ENCODE peak calls at places on chromosome 5, in seven cellular contexts. E, R, G, B, Y, V and N are unnamed samples.

GRCh38 chr5:29134418-29134817 is 2059.1 kb upstream of the CDH6 start:
- DNase-seq in E (no peak), R (no peak), G (no peak), B (no peak), Y (no peak), V (no peak), N (no peak)

GRCh38 chr5:5800801-5801761 is 378.6 kb downstream of the ICE1 start:
- DNase-seq in E (no peak), R (no peak), G (no peak), B (no peak), Y (no peak), V (no peak), N (no peak)

GRCh38 chr5:174735498-174736350 is 11.3 kb downstream of the MSX2 start:
- DNase-seq in E (no peak), R (no peak), G (no peak), B (peak; percentile 4), Y (no peak), V (no peak), N (no peak)

GRCh38 chr5:142913728-142914338 is 143.7 kb downstream of the ARHGAP26 start:
- DNase-seq in E (no peak), R (no peak), G (no peak), B (peak; percentile 95), Y (no peak), V (no peak), N (no peak)

GRCh38 chr5:74394924-74395880 is 245.3 kb downstream of the ENC1 start:
- DNase-seq in E (no peak), R (no peak), G (peak; percentile 16), B (peak; percentile 97), Y (no peak), V (no peak), N (no peak)

GRCh38 chr5:116237917-116238502 is 153.2 kb downstream of the COMMD10 start:
- DNase-seq in E (no peak), R (peak; percentile 1), G (peak; percentile 1), B (peak; percentile 9), Y (no peak), V (no peak), N (no peak)

GRCh38 chr5:105554613-105555169 is 1992.1 kb upstream of the NUDT12 start:
- DNase-seq in E (no peak), R (no peak), G (peak; percentile 2), B (no peak), Y (no peak), V (no peak), N (no peak)

GRCh38 chr5:11906495-11906894 is 2.2 kb upstream of the CTNND2 start:
- DNase-seq in E (no peak), R (no peak), G (no peak), B (no peak), Y (no peak), V (no peak), N (no peak)

GRCh38 chr5:171494452-171495121 is 75.1 kb downstream of the FGF18 start:
- DNase-seq in E (peak; percentile 29), R (peak; percentile 93), G (peak; percentile 37), B (peak; percentile 21), Y (peak; percentile 84), V (peak; percentile 44), N (peak; percentile 66)

GRCh38 chr5:378301-378891 is 56.9 kb downstream of the AHRR start:
- DNase-seq in E (peak; percentile 2), R (no peak), G (peak; percentile 84), B (no peak), Y (no peak), V (no peak), N (no peak)

GRCh38 chr5:83988293-83988685 is 267.6 kb upstream of the HAPLN1 start:
- DNase-seq in E (no peak), R (no peak), G (no peak), B (no peak), Y (no peak), V (no peak), N (no peak)

GRCh38 chr5:6493681-6494454 is 45.2 kb downstream of the UBE2QL1 start:
- DNase-seq in E (no peak), R (no peak), G (no peak), B (no peak), Y (no peak), V (no peak), N (no peak)

GRCh38 chr5:68225188-68225910 is 9.8 kb downstream of the PIK3R1 start:
- DNase-seq in E (peak; percentile 69), R (peak; percentile 91), G (peak; percentile 75), B (peak; percentile 90), Y (no peak), V (peak; percentile 79), N (peak; percentile 70)
- H3K4me3 ChIP-seq in E (no peak overlapping the region), R (no peak overlapping the region), G (no peak overlapping the region), B (no peak overlapping the region), Y (no peak overlapping the region), V (no peak overlapping the region), N (no peak overlapping the region)

DNA sequence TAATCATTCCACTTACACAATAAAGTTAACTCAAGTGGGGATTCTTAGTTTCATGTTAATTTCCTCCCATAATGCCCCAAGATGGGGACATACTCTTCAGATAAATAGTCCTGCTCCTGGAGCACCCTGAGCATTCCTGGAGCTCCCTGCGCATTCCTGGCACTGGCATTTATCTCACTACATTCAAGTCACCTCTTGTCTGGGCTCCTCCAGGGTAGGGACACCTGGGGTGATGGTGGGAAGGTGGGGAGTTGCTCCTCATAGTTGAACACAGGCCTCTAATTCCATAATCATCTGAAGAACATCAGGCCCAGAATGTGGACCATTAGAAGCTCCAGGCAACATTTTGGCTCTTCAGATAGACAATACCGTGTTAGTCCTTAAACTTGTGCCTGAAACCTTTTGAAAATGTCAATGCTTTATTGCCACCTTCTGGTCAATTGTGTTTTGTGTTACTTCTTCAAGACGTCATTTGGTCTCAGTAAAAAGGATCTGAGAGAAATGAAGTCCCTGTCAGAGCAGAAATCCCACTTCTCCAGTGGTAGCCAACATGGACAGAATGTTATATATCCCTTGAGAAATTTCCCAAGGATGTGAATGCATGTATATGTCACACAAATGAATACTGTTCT is 14.2 kb upstream of the AGGF1 start:
- DNase-seq in E (no peak), R (peak; percentile 83), G (peak; percentile 66), B (peak; percentile 66), Y (no peak), V (no peak), N (peak; percentile 31)
- TF ChIP-seq CTCF in E (no peak), R (peak; percentile 30), G (peak; percentile 12), B (peak; percentile 15), Y (no peak), V (no peak), N (peak; percentile 46)

DNA sequence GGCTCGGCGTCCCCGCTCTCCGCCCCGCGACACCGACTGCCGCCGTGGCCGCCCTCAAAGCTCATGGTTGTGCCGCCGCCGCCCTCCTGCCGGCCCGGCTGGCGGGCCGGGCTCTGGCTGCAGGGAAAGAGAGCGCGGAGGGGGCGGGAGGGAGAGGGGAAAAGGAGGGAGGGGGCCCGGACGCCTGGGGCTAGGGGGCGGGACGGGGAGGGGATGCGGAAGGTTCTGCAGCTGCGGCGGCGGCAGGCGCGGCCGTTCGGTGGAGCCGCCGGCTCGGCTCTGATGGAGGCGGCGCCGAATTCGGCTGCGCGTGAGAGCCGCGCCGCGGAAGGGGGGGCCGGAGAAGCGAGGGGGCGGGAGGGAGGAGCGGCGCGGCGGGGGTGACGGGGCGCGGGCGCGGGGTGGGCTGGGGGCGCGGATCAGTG is at the start of gene MARCHF11:
- DNase-seq in E (no peak), R (no peak), G (no peak), B (no peak), Y (peak; percentile 21), V (no peak), N (no peak)
- H3K4me3 ChIP-seq in E (no peak within 1 kb of the TSS), R (peak within 1 kb of the TSS; percentile 21), G (no peak within 1 kb of the TSS), B (peak within 1 kb of the TSS; percentile 23), Y (no peak within 1 kb of the TSS), V (no peak within 1 kb of the TSS), N (no peak within 1 kb of the TSS)

GRCh38 chr5:58334035-58334434 is 125.9 kb downstream of the PLK2 start:
- DNase-seq in E (no peak), R (no peak), G (no peak), B (peak; percentile 26), Y (no peak), V (no peak), N (no peak)

GRCh38 chr5:58341485-58341884 is 118.4 kb downstream of the PLK2 start:
- DNase-seq in E (no peak), R (no peak), G (no peak), B (no peak), Y (no peak), V (no peak), N (no peak)

GRCh38 chr5:58330781-58331180 is 129.1 kb downstream of the PLK2 start:
- DNase-seq in E (no peak), R (no peak), G (no peak), B (peak; percentile 96), Y (no peak), V (no peak), N (no peak)

DNA sequence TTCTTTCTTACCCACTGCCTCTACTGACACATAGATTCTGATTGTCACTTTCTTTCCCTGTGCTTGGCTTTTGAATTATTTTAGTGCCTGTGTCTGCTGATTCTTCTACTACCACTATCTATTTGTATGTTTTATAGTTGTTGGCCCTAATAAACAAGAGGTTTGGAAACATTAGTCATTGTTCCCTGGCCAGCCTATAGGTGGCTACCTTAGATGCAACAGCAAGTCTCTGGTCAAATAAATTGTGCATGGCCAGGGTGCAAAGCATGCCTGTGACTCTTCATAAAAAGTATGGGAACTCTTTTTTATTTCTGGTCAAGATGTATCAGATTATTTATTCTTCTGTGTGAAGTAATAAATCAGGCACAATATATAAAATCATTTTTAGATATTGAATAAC is 124.4 kb downstream of the PLK2 start:
- DNase-seq in E (no peak), R (no peak), G (no peak), B (peak; percentile 52), Y (no peak), V (no peak), N (no peak)
- TF ChIP-seq CTCF in E (no peak), R (peak; percentile 21), G (no peak), B (peak; percentile 36), Y (no peak), V (no peak), N (peak; percentile 23)

GRCh38 chr5:88886756-88887741 is 4.1 kb upstream of the MEF2C start:
- DNase-seq in E (no peak), R (no peak), G (no peak), B (no peak), Y (no peak), V (no peak), N (no peak)
- H3K4me3 ChIP-seq in E (no peak overlapping the region), R (no peak overlapping the region), G (no peak overlapping the region), B (no peak overlapping the region), Y (no peak overlapping the region), V (no peak overlapping the region), N (no peak overlapping the region)

DNA sequence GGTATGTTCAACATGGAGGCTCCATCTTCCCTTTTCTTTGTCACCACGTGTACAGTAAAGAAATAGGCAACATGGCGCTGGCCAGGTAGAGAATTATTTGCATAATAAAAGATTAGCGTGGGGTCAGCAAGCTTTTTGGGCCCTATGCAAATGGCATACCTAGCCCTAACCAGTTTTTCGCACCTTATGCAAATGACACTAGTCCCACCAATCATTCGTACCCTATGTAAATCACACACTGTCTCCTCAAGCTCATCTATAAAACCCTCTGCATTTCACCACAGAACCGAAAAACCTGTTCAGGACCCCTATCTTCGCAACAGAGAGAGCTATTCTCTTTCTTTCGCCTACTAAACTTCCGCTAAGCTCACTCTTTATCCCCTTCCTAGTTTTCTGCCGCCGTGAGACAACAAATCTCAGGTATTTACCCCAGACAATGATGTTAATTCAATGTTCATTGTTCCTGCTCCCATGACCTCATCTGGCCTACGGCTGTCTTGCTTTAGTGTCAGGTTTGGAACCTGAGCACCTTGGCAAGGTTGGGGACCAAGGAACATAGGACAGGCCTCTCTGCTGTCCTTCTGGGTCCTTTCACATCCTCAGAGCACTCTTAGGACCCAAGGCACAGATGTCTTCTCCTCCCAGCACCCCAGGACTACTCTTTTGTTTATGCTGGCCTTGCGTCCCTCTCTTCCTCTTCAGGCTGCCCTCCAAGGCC is 180.7 kb upstream of the RAI14 start:
- DNase-seq in E (no peak), R (no peak), G (no peak), B (no peak), Y (no peak), V (no peak), N (no peak)
- TF ChIP-seq CTCF in E (no peak), R (no peak), G (no peak), B (no peak), Y (no peak), V (no peak), N (no peak)

GRCh38 chr5:81786509-81786908 is 35.6 kb upstream of the SSBP2 start:
- DNase-seq in E (no peak), R (no peak), G (no peak), B (peak; percentile 97), Y (no peak), V (no peak), N (no peak)
- H3K4me3 ChIP-seq in E (no peak overlapping the region), R (no peak overlapping the region), G (no peak overlapping the region), B (no peak overlapping the region), Y (no peak overlapping the region), V (no peak overlapping the region), N (no peak overlapping the region)